ENCODE peak calls at places on chromosomes 3 and 15, in five cellular contexts. One of them, this sample, is unnamed.

GRCh38 chr3:190261740-190262139 is 60.5 kb downstream of the CLDN1 start:
- DNase-seq in NCI-H1092: no peak
- DNase-seq in brain microvascular endothelial cell: no peak
- DNase-seq in type B pancreatic cell: no peak
- DNase-seq in activated CD4-positive, CD25-positive, alpha-beta regulatory T cell treated with anti-CD3 and anti-CD28 coated beads, Interleukin-2, amount 50 U/mL, for 72 hours: no peak
- DNase-seq in this sample: no peak

GRCh38 chr15:28920781-28921331 is 35.1 kb downstream of the APBA2 start:
- DNase-seq in NCI-H1092: no peak
- DNase-seq in brain microvascular endothelial cell: no peak
- DNase-seq in type B pancreatic cell: no peak
- DNase-seq in activated CD4-positive, CD25-positive, alpha-beta regulatory T cell treated with anti-CD3 and anti-CD28 coated beads, Interleukin-2, amount 50 U/mL, for 72 hours: no peak
- DNase-seq in this sample: no peak

GRCh38 chr15:44069489-44069888 is 125.6 kb downstream of the FRMD5 start:
- DNase-seq in NCI-H1092: no peak
- DNase-seq in brain microvascular endothelial cell: no peak
- DNase-seq in type B pancreatic cell: no peak
- DNase-seq in activated CD4-positive, CD25-positive, alpha-beta regulatory T cell treated with anti-CD3 and anti-CD28 coated beads, Interleukin-2, amount 50 U/mL, for 72 hours: no peak
- DNase-seq in this sample: no peak

GRCh38 chr15:96058103-96058851 is 272.2 kb upstream of the NR2F2 start:
- DNase-seq in NCI-H1092: no peak
- DNase-seq in brain microvascular endothelial cell: no peak
- DNase-seq in type B pancreatic cell: no peak
- DNase-seq in activated CD4-positive, CD25-positive, alpha-beta regulatory T cell treated with anti-CD3 and anti-CD28 coated beads, Interleukin-2, amount 50 U/mL, for 72 hours: no peak
- DNase-seq in this sample: no peak

GRCh38 chr15:57553526-57553925 is 38.2 kb upstream of the MYZAP start:
- DNase-seq in NCI-H1092: no peak
- DNase-seq in brain microvascular endothelial cell: no peak
- DNase-seq in type B pancreatic cell: no peak
- DNase-seq in activated CD4-positive, CD25-positive, alpha-beta regulatory T cell treated with anti-CD3 and anti-CD28 coated beads, Interleukin-2, amount 50 U/mL, for 72 hours: no peak
- DNase-seq in this sample: no peak

GRCh38 chr3:131216801-131217200 is 164.8 kb upstream of the NUDT16 start:
- DNase-seq in NCI-H1092: no peak
- DNase-seq in brain microvascular endothelial cell: peak; percentile 90
- DNase-seq in type B pancreatic cell: no peak
- DNase-seq in activated CD4-positive, CD25-positive, alpha-beta regulatory T cell treated with anti-CD3 and anti-CD28 coated beads, Interleukin-2, amount 50 U/mL, for 72 hours: no peak
- DNase-seq in this sample: peak; percentile 96

GRCh38 chr15:88688394-88688933 is 49.6 kb downstream of the ISG20 start:
- DNase-seq in NCI-H1092: no peak
- DNase-seq in brain microvascular endothelial cell: no peak
- DNase-seq in type B pancreatic cell: no peak
- DNase-seq in activated CD4-positive, CD25-positive, alpha-beta regulatory T cell treated with anti-CD3 and anti-CD28 coated beads, Interleukin-2, amount 50 U/mL, for 72 hours: no peak
- DNase-seq in this sample: no peak

GRCh38 chr3:190120161-190121060 is at the start of gene P3H2:
- DNase-seq in NCI-H1092: peak; percentile 48
- DNase-seq in brain microvascular endothelial cell: peak; percentile 87
- DNase-seq in type B pancreatic cell: peak; percentile 84
- DNase-seq in activated CD4-positive, CD25-positive, alpha-beta regulatory T cell treated with anti-CD3 and anti-CD28 coated beads, Interleukin-2, amount 50 U/mL, for 72 hours: no peak
- DNase-seq in this sample: peak; percentile 91

GRCh38 chr3:33111581-33111980 is 2.2 kb upstream of the CRTAP start:
- DNase-seq in NCI-H1092: no peak
- DNase-seq in brain microvascular endothelial cell: no peak
- DNase-seq in type B pancreatic cell: no peak
- DNase-seq in activated CD4-positive, CD25-positive, alpha-beta regulatory T cell treated with anti-CD3 and anti-CD28 coated beads, Interleukin-2, amount 50 U/mL, for 72 hours: no peak
- DNase-seq in this sample: no peak

GRCh38 chr15:47384316-47384715 is 333.0 kb upstream of the SEMA6D start:
- DNase-seq in NCI-H1092: no peak
- DNase-seq in brain microvascular endothelial cell: peak; percentile 94
- DNase-seq in type B pancreatic cell: no peak
- DNase-seq in activated CD4-positive, CD25-positive, alpha-beta regulatory T cell treated with anti-CD3 and anti-CD28 coated beads, Interleukin-2, amount 50 U/mL, for 72 hours: no peak
- DNase-seq in this sample: peak; percentile 59

GRCh38 chr3:58749948-58750347 is 83.4 kb upstream of the FAM3D start:
- DNase-seq in NCI-H1092: no peak
- DNase-seq in brain microvascular endothelial cell: no peak
- DNase-seq in type B pancreatic cell: no peak
- DNase-seq in activated CD4-positive, CD25-positive, alpha-beta regulatory T cell treated with anti-CD3 and anti-CD28 coated beads, Interleukin-2, amount 50 U/mL, for 72 hours: no peak
- DNase-seq in this sample: no peak

This sample was measured in RCC 7860.